ENCODE peak calls at places on chromosomes 5 and 9, in seven cellular contexts. M is CD4-positive, alpha-beta T cell; W is IMR-90; R is body of pancreas; D is HFFc6; O is lung; Y is MCF 10A. Q is an unnamed sample.
A peak's percentile ranks its signal among the peaks of the same experiment; 100 is the strongest.

GRCh38 chr9:12853021-12853420 is 78.2 kb downstream of the LURAP1L start:
- DNase-seq in M (no peak), W (peak; percentile 26), R (no peak), D (no peak), O (no peak), Y (no peak), Q (no peak)

GRCh38 chr9:35293381-35293780 is 131.6 kb downstream of the UNC13B start:
- DNase-seq in M (no peak), W (no peak), R (no peak), D (no peak), O (no peak), Y (no peak), Q (no peak)

GRCh38 chr5:73693573-73694061 is 67.6 kb downstream of the ARHGEF28 start:
- DNase-seq in M (no peak), W (peak; percentile 49), R (peak; percentile 54), D (peak; percentile 40), O (no peak), Y (peak; percentile 30), Q (no peak)

GRCh38 chr5:132136906-132137305 is 63.3 kb downstream of the CSF2 start:
- DNase-seq in M (no peak), W (peak; percentile 88), R (no peak), D (peak; percentile 80), O (no peak), Y (peak; percentile 98), Q (no peak)

GRCh38 chr9:7338586-7339281 is 460.8 kb downstream of the DMAC1 start:
- DNase-seq in M (no peak), W (no peak), R (no peak), D (no peak), O (no peak), Y (no peak), Q (no peak)

GRCh38 chr9:132411091-132411508 is 1.1 kb downstream of the CFAP77 start:
- DNase-seq in M (peak; percentile 56), W (peak; percentile 7), R (peak; percentile 53), D (no peak), O (peak; percentile 46), Y (peak; percentile 64), Q (no peak)

GRCh38 chr9:129459550-129460322 is 161.2 kb downstream of the C9orf50 start:
- DNase-seq in M (no peak), W (no peak), R (no peak), D (no peak), O (no peak), Y (no peak), Q (no peak)

GRCh38 chr5:151026088-151026487 is 5.7 kb downstream of the GPX3 start:
- DNase-seq in M (no peak), W (no peak), R (no peak), D (no peak), O (no peak), Y (no peak), Q (no peak)

GRCh38 chr9:125861405-125862063 is 114.4 kb downstream of the PBX3 start:
- DNase-seq in M (no peak), W (peak; percentile 47), R (no peak), D (no peak), O (no peak), Y (peak; percentile 20), Q (no peak)

GRCh38 chr9:126125577-126125976 is 201.1 kb upstream of the MVB12B start:
- DNase-seq in M (no peak), W (no peak), R (peak; percentile 22), D (no peak), O (peak; percentile 28), Y (no peak), Q (peak; percentile 51)

GRCh38 chr9:86866739-86867138 is 80.6 kb downstream of the GAS1 start:
- DNase-seq in M (no peak), W (no peak), R (no peak), D (no peak), O (no peak), Y (no peak), Q (no peak)

GRCh38 chr5:135394095-135394494 is 4.9 kb downstream of the MACROH2A1 start:
- DNase-seq in M (no peak), W (no peak), R (no peak), D (no peak), O (no peak), Y (no peak), Q (no peak)

GRCh38 chr5:79581535-79581934 is 30.7 kb upstream of the TENT2 start:
- DNase-seq in M (no peak), W (no peak), R (no peak), D (no peak), O (no peak), Y (no peak), Q (no peak)

GRCh38 chr5:80569086-80569960 is 757 bp downstream of the ANKRD34B start:
- DNase-seq in M (no peak), W (no peak), R (no peak), D (no peak), O (no peak), Y (no peak), Q (peak; percentile 83)

GRCh38 chr9:133387680-133388079 is 11.5 kb downstream of the STKLD1 start:
- DNase-seq in M (no peak), W (no peak), R (no peak), D (no peak), O (no peak), Y (no peak), Q (no peak)

GRCh38 chr9:2621678-2622360 is at the start of gene VLDLR:
- DNase-seq in M (no peak), W (peak; percentile 17), R (peak; percentile 66), D (no peak), O (peak; percentile 48), Y (peak; percentile 42), Q (peak; percentile 88)

GRCh38 chr5:37619353-37619752 is 220.5 kb downstream of the GDNF start:
- DNase-seq in M (no peak), W (peak; percentile 86), R (no peak), D (peak; percentile 24), O (no peak), Y (peak; percentile 18), Q (no peak)

GRCh38 chr5:35098214-35098613 is 50.5 kb upstream of the AGXT2 start:
- DNase-seq in M (no peak), W (no peak), R (no peak), D (no peak), O (no peak), Y (peak; percentile 36), Q (no peak)

GRCh38 chr5:66494437-66494836 is 101.8 kb upstream of the MAST4 start:
- DNase-seq in M (no peak), W (no peak), R (no peak), D (no peak), O (no peak), Y (peak; percentile 1), Q (no peak)

GRCh38 chr5:76710991-76711390 is 4.9 kb upstream of the F2R start:
- DNase-seq in M (no peak), W (peak; percentile 61), R (no peak), D (peak; percentile 38), O (no peak), Y (peak; percentile 70), Q (no peak)

DNA sequence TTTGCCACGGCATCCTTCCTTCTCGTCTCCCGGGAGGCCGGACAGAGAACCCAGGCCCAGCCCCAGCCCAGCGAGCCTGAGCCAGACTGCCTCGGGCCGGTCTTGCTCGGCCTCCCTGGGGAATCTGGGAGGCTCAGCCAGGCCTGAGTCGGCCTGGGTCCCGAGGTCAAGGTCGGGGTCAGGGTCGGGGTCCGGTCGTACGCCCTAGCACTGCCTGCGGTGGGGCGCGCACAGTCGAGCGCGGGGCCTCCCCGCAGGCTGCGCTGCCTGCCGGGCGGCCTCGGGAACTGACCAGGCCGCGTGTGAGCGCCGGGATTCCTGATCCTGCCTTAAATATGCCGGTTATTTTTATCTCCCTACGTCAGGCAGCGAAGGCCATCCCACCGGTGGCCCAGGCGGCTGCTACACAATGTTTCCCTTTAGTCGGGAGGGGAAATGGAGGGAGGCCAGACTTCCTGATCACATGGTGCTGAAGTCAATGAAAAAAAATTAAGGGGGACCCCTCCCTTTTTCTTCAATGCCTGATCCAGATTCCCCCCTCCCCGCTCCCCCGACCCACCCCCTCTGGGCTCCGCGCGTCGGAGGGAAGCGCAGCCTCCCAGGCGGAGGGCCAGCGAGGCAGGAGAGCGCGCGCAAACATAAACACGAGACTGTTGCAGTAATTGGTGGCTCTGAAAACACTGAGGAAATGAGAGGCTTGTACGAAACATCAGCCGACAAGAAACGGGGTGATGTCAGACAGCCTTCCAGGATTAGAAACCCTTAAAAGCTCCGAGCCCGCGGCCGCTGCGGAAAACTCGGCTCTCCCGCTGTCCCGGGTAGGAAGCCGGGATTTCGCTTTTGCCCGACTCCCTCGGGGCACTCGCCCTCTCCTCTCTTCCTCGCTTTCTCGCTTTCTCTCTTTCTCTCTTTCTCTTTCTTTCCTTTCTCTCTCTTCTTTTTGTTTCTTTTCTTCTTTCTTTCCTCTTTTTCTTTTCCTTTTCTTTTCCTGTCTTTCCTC is 148.2 kb upstream of the KLF4 start:
- DNase-seq in M (no peak), W (peak; percentile 98), R (peak; percentile 83), D (peak; percentile 81), O (peak; percentile 82), Y (no peak), Q (peak; percentile 96)
- TF ChIP-seq CTCF in M (no peak), W (peak; percentile 28), R (no peak), D (no peak), O (no peak), Y (no peak), Q (peak; percentile 38)

GRCh38 chr9:74577956-74578355 is 80.8 kb downstream of the RORB start:
- DNase-seq in M (no peak), W (peak; percentile 3), R (no peak), D (no peak), O (no peak), Y (no peak), Q (no peak)
- TF ChIP-seq CTCF in M (no peak), W (peak; percentile 51), R (no peak), D (peak; percentile 49), O (no peak), Y (no peak), Q (peak; percentile 45)

DNA sequence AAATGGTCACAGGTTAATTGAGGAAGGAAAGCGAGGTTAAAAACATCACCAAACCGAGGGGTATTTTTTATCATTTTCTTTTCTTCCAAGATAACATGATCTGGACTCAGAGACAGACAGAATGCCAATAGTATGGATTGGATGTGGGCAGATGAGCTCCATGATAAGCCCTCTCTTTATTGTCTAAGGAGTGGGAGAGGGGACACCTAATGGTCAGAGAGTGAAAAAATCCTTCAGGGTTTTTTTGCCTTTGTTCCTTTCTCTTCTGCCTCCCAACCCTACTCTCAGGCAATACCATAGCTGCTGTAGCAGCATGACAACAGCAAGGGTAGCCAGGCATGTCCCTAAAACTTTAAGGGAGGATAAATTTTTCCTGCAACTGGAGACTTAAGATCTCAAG is 94.7 kb downstream of the DIRAS2 start:
- DNase-seq in M (no peak), W (no peak), R (no peak), D (no peak), O (no peak), Y (peak; percentile 8), Q (no peak)
- TF ChIP-seq CTCF in M (no peak), W (no peak), R (no peak), D (no peak), O (no peak), Y (no peak), Q (no peak)

GRCh38 chr9:124511891-124512805 is 4.9 kb upstream of the NR5A1 start:
- DNase-seq in M (no peak), W (no peak), R (no peak), D (no peak), O (no peak), Y (no peak), Q (no peak)

GRCh38 chr9:124513374-124513994 is 6.3 kb upstream of the NR5A1 start:
- DNase-seq in M (no peak), W (no peak), R (no peak), D (no peak), O (no peak), Y (no peak), Q (no peak)

GRCh38 chr9:124510650-124511425 is 3.6 kb upstream of the NR5A1 start:
- DNase-seq in M (no peak), W (peak; percentile 21), R (no peak), D (peak; percentile 9), O (no peak), Y (peak; percentile 13), Q (no peak)

GRCh38 chr9:124512806-124513204 is 5.6 kb upstream of the NR5A1 start:
- DNase-seq in M (no peak), W (no peak), R (no peak), D (no peak), O (no peak), Y (no peak), Q (no peak)

GRCh38 chr9:124511426-124511840 is 4.2 kb upstream of the NR5A1 start:
- DNase-seq in M (no peak), W (no peak), R (no peak), D (peak; percentile 10), O (no peak), Y (no peak), Q (no peak)
- TF ChIP-seq CTCF in M (no peak), W (no peak), R (no peak), D (peak; percentile 16), O (no peak), Y (no peak), Q (no peak)